ENCODE peak calls at places on chromosome 1, in ten cellular contexts. One of them, this sample, is unnamed.

GRCh38 chr1:17067465-17068245 is 13.8 kb upstream of the SDHB start:
- DNase-seq in esophagus squamous epithelium: no peak
- DNase-seq in prostate gland: no peak
- DNase-seq in GM12892: no peak
- DNase-seq in adrenal gland: no peak
- DNase-seq in A549: no peak
- DNase-seq in IMR-90: no peak
- DNase-seq in right lobe of liver: no peak
- DNase-seq in esophagus muscularis mucosa: no peak
- DNase-seq in lower leg skin: no peak
- DNase-seq in this sample: no peak

GRCh38 chr1:207850621-207851407 is 60.1 kb downstream of the CD34 start:
- DNase-seq in IMR-90: no peak
- DNase-seq in esophagus muscularis mucosa: no peak
- DNase-seq in adrenal gland: no peak
- DNase-seq in GM12892: no peak
- DNase-seq in esophagus squamous epithelium: no peak
- DNase-seq in A549: no peak
- DNase-seq in right lobe of liver: no peak
- DNase-seq in lower leg skin: peak
- DNase-seq in prostate gland: no peak
- DNase-seq in this sample: no peak

GRCh38 chr1:218345673-218346390 is 696 bp downstream of the TGFB2 start:
- DNase-seq in esophagus muscularis mucosa: no peak
- DNase-seq in right lobe of liver: no peak
- DNase-seq in IMR-90: peak
- DNase-seq in esophagus squamous epithelium: no peak
- DNase-seq in A549: peak
- DNase-seq in lower leg skin: peak
- DNase-seq in GM12892: no peak
- DNase-seq in adrenal gland: peak
- DNase-seq in prostate gland: peak
- DNase-seq in this sample: no peak

GRCh38 chr1:46446646-46447498 is 42.8 kb upstream of the DMBX1 start:
- DNase-seq in adrenal gland: peak
- DNase-seq in right lobe of liver: peak
- DNase-seq in A549: peak
- DNase-seq in lower leg skin: peak
- DNase-seq in esophagus muscularis mucosa: no peak
- DNase-seq in prostate gland: peak
- DNase-seq in esophagus squamous epithelium: no peak
- DNase-seq in GM12892: peak
- DNase-seq in IMR-90: peak
- DNase-seq in this sample: peak

GRCh38 chr1:26285366-26286063 is 5.6 kb downstream of the SH3BGRL3 start:
- DNase-seq in right lobe of liver: no peak
- DNase-seq in IMR-90: no peak
- DNase-seq in adrenal gland: no peak
- DNase-seq in lower leg skin: no peak
- DNase-seq in esophagus squamous epithelium: no peak
- DNase-seq in esophagus muscularis mucosa: no peak
- DNase-seq in A549: peak
- DNase-seq in prostate gland: no peak
- DNase-seq in GM12892: no peak
- DNase-seq in this sample: no peak

GRCh38 chr1:107781245-107781644 is 183.7 kb downstream of the VAV3 start:
- DNase-seq in GM12892: no peak
- DNase-seq in esophagus squamous epithelium: no peak
- DNase-seq in esophagus muscularis mucosa: no peak
- DNase-seq in IMR-90: no peak
- DNase-seq in right lobe of liver: no peak
- DNase-seq in adrenal gland: no peak
- DNase-seq in A549: no peak
- DNase-seq in lower leg skin: no peak
- DNase-seq in prostate gland: no peak
- DNase-seq in this sample: no peak

GRCh38 chr1:179034720-179035119 is 9.0 kb downstream of the FAM20B start:
- DNase-seq in GM12892: no peak
- DNase-seq in lower leg skin: no peak
- DNase-seq in prostate gland: no peak
- DNase-seq in esophagus squamous epithelium: no peak
- DNase-seq in adrenal gland: no peak
- DNase-seq in esophagus muscularis mucosa: no peak
- DNase-seq in right lobe of liver: no peak
- DNase-seq in A549: no peak
- DNase-seq in IMR-90: peak
- DNase-seq in this sample: no peak

GRCh38 chr1:21216835-21217811 is 40.4 kb upstream of the EIF4G3 start:
- DNase-seq in right lobe of liver: peak
- DNase-seq in esophagus squamous epithelium: no peak
- DNase-seq in adrenal gland: peak
- DNase-seq in lower leg skin: no peak
- DNase-seq in IMR-90: peak
- DNase-seq in A549: peak
- DNase-seq in esophagus muscularis mucosa: no peak
- DNase-seq in GM12892: peak
- DNase-seq in prostate gland: peak
- DNase-seq in this sample: no peak

GRCh38 chr1:22238356-22239224 is 95.7 kb upstream of the WNT4 start:
- DNase-seq in IMR-90: no peak
- DNase-seq in esophagus squamous epithelium: no peak
- DNase-seq in right lobe of liver: no peak
- DNase-seq in adrenal gland: no peak
- DNase-seq in lower leg skin: no peak
- DNase-seq in A549: no peak
- DNase-seq in prostate gland: no peak
- DNase-seq in esophagus muscularis mucosa: no peak
- DNase-seq in GM12892: no peak
- DNase-seq in this sample: no peak

GRCh38 chr1:27621067-27621920 is 13.7 kb downstream of the FGR start:
- DNase-seq in GM12892: no peak
- DNase-seq in prostate gland: no peak
- DNase-seq in lower leg skin: no peak
- DNase-seq in esophagus squamous epithelium: no peak
- DNase-seq in A549: no peak
- DNase-seq in adrenal gland: peak
- DNase-seq in right lobe of liver: no peak
- DNase-seq in IMR-90: peak
- DNase-seq in esophagus muscularis mucosa: no peak
- DNase-seq in this sample: no peak

DNA sequence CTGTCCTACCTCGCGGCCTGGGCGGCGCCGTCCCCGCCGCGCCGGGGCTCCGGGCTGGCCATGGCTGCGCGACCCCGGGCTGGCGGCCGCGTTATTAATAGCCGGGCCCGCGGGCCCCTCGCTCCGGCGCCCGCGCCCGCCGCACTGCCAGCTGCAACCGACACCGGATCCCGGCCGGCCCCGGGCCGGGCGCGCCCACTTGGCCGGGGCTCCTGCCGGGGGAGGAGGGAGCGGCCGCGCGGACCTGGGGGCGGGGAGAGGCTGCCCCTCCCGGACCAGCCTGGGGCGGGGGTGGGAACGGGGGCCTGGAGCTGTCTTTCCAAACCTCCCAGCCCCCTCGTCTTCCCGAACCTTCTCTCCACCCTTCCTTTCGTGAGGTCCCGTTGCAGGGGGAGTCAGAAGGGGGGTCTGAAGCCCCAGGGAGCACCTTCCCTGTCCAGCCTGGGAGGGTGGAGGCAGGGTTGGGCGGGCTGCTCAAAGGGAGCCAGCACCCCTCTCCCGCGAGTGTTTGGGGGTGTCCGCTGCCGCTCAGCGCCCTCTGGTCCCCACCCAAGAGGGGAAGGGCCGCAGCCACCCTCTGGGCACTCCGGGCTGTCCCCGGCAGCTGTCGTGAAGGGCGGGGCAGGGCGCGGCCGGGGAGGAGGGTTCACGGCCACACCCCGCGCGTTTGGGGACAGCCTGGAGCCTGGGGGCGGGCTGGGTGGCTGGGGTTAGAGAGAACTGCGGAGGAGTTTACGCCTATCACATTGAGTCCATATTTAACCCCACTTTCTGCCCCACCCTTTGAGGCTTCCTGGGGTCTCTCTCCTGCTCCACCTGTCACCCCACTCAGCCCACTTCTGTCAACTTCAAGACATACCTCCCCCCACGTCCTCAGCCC is at the start of gene SYNC:
- DNase-seq in esophagus muscularis mucosa: no peak
- DNase-seq in GM12892: peak
- DNase-seq in right lobe of liver: no peak
- DNase-seq in IMR-90: peak
- DNase-seq in prostate gland: no peak
- DNase-seq in A549: peak
- DNase-seq in adrenal gland: peak
- DNase-seq in esophagus squamous epithelium: no peak
- DNase-seq in lower leg skin: peak
- DNase-seq in this sample: peak
- TF ChIP-seq POLR2A in esophagus muscularis mucosa: peak
- TF ChIP-seq POLR2A in GM12892: no peak
- TF ChIP-seq POLR2A in right lobe of liver: no peak
- TF ChIP-seq POLR2A in IMR-90: peak
- TF ChIP-seq POLR2A in prostate gland: no peak
- TF ChIP-seq POLR2A in A549: peak
- TF ChIP-seq POLR2A in adrenal gland: no peak
- TF ChIP-seq POLR2A in esophagus squamous epithelium: peak
- TF ChIP-seq POLR2A in lower leg skin: no peak
- TF ChIP-seq POLR2A in this sample: peak

DNA sequence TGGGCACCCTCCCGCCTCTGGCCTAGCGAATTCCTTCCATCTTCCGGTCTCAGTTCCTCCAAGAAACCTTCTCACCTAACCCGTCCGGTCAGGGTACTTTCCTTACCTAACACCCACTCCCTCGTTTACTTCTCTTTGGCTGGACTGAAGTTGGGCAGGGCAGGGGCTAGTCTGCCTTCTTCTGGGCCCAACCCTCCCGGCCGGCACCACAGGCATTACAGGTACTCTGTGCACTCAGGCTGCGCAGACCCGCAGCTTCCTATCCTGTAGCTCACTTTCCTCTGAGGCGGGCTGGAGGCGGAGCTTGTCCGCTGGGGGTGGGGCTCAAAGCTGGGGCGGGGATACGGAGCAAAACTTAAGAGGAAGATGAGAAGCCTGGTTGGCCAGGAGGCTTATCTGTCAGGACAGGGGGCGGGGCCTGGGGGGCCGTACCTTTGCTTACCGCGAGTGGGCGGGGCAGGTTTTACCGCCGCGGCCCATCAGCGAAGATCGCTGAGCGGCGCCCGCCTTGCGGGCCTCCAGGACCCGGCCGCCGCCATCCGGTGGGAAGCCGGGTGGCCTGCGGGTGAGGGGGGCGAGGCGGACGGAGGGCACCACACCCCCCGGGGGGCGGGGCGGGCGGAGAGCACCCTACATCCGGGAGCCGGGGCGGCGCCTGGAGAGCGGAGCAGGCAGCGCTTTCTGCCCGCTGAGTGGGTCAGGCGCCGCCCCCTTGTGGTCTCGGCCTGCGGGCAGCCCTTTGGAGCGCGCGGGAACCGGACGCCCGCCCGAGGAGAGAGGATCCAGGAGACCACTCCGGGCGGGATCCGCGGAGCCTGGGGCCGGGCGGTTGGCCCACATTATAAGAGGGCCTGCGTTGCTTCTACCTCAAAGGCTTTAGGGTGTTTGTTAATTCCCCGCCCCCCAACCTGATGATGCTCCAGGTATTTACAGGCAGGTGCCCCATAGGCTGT is 31.9 kb downstream of the ZNF648 start:
- DNase-seq in right lobe of liver: peak
- DNase-seq in lower leg skin: peak
- DNase-seq in esophagus squamous epithelium: peak
- DNase-seq in A549: peak
- DNase-seq in esophagus muscularis mucosa: peak
- DNase-seq in prostate gland: peak
- DNase-seq in GM12892: peak
- DNase-seq in IMR-90: peak
- DNase-seq in adrenal gland: peak
- DNase-seq in this sample: peak
- TF ChIP-seq POLR2A in right lobe of liver: peak
- TF ChIP-seq POLR2A in lower leg skin: no peak
- TF ChIP-seq POLR2A in esophagus squamous epithelium: peak
- TF ChIP-seq POLR2A in A549: peak
- TF ChIP-seq POLR2A in esophagus muscularis mucosa: peak
- TF ChIP-seq POLR2A in prostate gland: peak
- TF ChIP-seq POLR2A in GM12892: peak
- TF ChIP-seq POLR2A in IMR-90: no peak
- TF ChIP-seq POLR2A in adrenal gland: peak
- TF ChIP-seq POLR2A in this sample: peak

GRCh38 chr1:241412646-241413045 is 55.6 kb upstream of the RGS7 start:
- DNase-seq in A549: no peak
- DNase-seq in right lobe of liver: no peak
- DNase-seq in esophagus squamous epithelium: no peak
- DNase-seq in lower leg skin: no peak
- DNase-seq in adrenal gland: no peak
- DNase-seq in prostate gland: no peak
- DNase-seq in IMR-90: no peak
- DNase-seq in GM12892: no peak
- DNase-seq in esophagus muscularis mucosa: no peak
- DNase-seq in this sample: no peak

GRCh38 chr1:241411776-241412338 is 54.9 kb upstream of the RGS7 start:
- DNase-seq in right lobe of liver: no peak
- DNase-seq in prostate gland: no peak
- DNase-seq in esophagus muscularis mucosa: no peak
- DNase-seq in lower leg skin: no peak
- DNase-seq in IMR-90: no peak
- DNase-seq in A549: no peak
- DNase-seq in adrenal gland: no peak
- DNase-seq in esophagus squamous epithelium: no peak
- DNase-seq in GM12892: no peak
- DNase-seq in this sample: no peak

GRCh38 chr1:241413974-241414373 is 57.0 kb upstream of the RGS7 start:
- DNase-seq in prostate gland: no peak
- DNase-seq in GM12892: no peak
- DNase-seq in A549: no peak
- DNase-seq in esophagus muscularis mucosa: no peak
- DNase-seq in esophagus squamous epithelium: no peak
- DNase-seq in right lobe of liver: no peak
- DNase-seq in IMR-90: no peak
- DNase-seq in adrenal gland: no peak
- DNase-seq in lower leg skin: no peak
- DNase-seq in this sample: no peak

GRCh38 chr1:241411056-241411775 is 54.2 kb upstream of the RGS7 start:
- DNase-seq in IMR-90: peak
- DNase-seq in adrenal gland: no peak
- DNase-seq in right lobe of liver: no peak
- DNase-seq in esophagus muscularis mucosa: no peak
- DNase-seq in prostate gland: no peak
- DNase-seq in A549: no peak
- DNase-seq in GM12892: no peak
- DNase-seq in esophagus squamous epithelium: no peak
- DNase-seq in lower leg skin: no peak
- DNase-seq in this sample: no peak

GRCh38 chr1:241413386-241413785 is 56.4 kb upstream of the RGS7 start:
- DNase-seq in IMR-90: peak
- DNase-seq in adrenal gland: peak
- DNase-seq in esophagus squamous epithelium: no peak
- DNase-seq in esophagus muscularis mucosa: no peak
- DNase-seq in right lobe of liver: no peak
- DNase-seq in GM12892: no peak
- DNase-seq in A549: no peak
- DNase-seq in prostate gland: no peak
- DNase-seq in lower leg skin: no peak
- DNase-seq in this sample: peak
- TF ChIP-seq POLR2A in IMR-90: no peak
- TF ChIP-seq POLR2A in adrenal gland: no peak
- TF ChIP-seq POLR2A in esophagus squamous epithelium: no peak
- TF ChIP-seq POLR2A in esophagus muscularis mucosa: no peak
- TF ChIP-seq POLR2A in right lobe of liver: no peak
- TF ChIP-seq POLR2A in GM12892: no peak
- TF ChIP-seq POLR2A in A549: no peak
- TF ChIP-seq POLR2A in prostate gland: no peak
- TF ChIP-seq POLR2A in lower leg skin: no peak
- TF ChIP-seq POLR2A in this sample: no peak

GRCh38 chr1:156246762-156247459 is 945 bp downstream of the PAQR6 start:
- DNase-seq in GM12892: no peak
- DNase-seq in prostate gland: no peak
- DNase-seq in esophagus muscularis mucosa: no peak
- DNase-seq in adrenal gland: no peak
- DNase-seq in right lobe of liver: no peak
- DNase-seq in lower leg skin: no peak
- DNase-seq in IMR-90: no peak
- DNase-seq in A549: no peak
- DNase-seq in esophagus squamous epithelium: no peak
- DNase-seq in this sample: no peak
- TF ChIP-seq POLR2A in GM12892: no peak
- TF ChIP-seq POLR2A in prostate gland: no peak
- TF ChIP-seq POLR2A in esophagus muscularis mucosa: no peak
- TF ChIP-seq POLR2A in adrenal gland: no peak
- TF ChIP-seq POLR2A in right lobe of liver: no peak
- TF ChIP-seq POLR2A in lower leg skin: no peak
- TF ChIP-seq POLR2A in IMR-90: no peak
- TF ChIP-seq POLR2A in A549: no peak
- TF ChIP-seq POLR2A in esophagus squamous epithelium: no peak
- TF ChIP-seq POLR2A in this sample: no peak

This sample was measured in H54.